ENCODE peak calls at places on chromosomes 1 and 21, in four cellular contexts. O is hepatocyte, X is ascending aorta, W is Caco-2. Q is an unnamed sample.

GRCh38 chr21:38277501-38278111 is 20.8 kb downstream of the KCNJ15 start:
- DNase-seq in X (no peak), O (peak), W (no peak), Q (no peak)

GRCh38 chr1:106962591-106962990 is 93.9 kb upstream of the PRMT6 start:
- DNase-seq in W (no peak), O (no peak), X (no peak), Q (no peak)

GRCh38 chr1:41664861-41665640 is 180.6 kb upstream of the EDN2 start:
- DNase-seq in O (peak), X (no peak), W (peak), Q (peak)

GRCh38 chr1:110634455-110635281 is 28.5 kb upstream of the KCNA2 start:
- DNase-seq in X (peak), O (peak), W (no peak), Q (peak)

GRCh38 chr21:42781150-42781980 is 98.0 kb downstream of the WDR4 start:
- DNase-seq in X (no peak), W (peak), O (peak), Q (peak)

GRCh38 chr21:28177008-28177603 is 815.6 kb downstream of the LTN1 start:
- DNase-seq in O (no peak), X (no peak), W (no peak), Q (no peak)

GRCh38 chr21:33189237-33189636 is 40.5 kb upstream of the IFNAR2 start:
- DNase-seq in X (no peak), W (no peak), O (no peak), Q (no peak)

GRCh38 chr1:51170342-51170741 is 65.7 kb upstream of the RNF11 start:
- DNase-seq in X (no peak), W (no peak), O (no peak), Q (no peak)

GRCh38 chr1:159953866-159954515 is at the start of gene SLAMF9:
- DNase-seq in X (no peak), O (no peak), W (no peak), Q (no peak)

GRCh38 chr1:65041014-65041413 is 74.7 kb upstream of the JAK1 start:
- DNase-seq in X (no peak), W (no peak), O (no peak), Q (no peak)

GRCh38 chr1:39761557-39762260 is 9.4 kb downstream of the OXCT2 start:
- DNase-seq in W (no peak), O (no peak), X (no peak), Q (no peak)

GRCh38 chr1:203567596-203567995 is 59.0 kb upstream of the ATP2B4 start:
- DNase-seq in X (no peak), O (no peak), W (no peak), Q (no peak)

GRCh38 chr1:36096500-36097412 is 8.1 kb downstream of the ADPRS start:
- DNase-seq in W (no peak), O (peak), X (no peak), Q (peak)

GRCh38 chr1:63898428-63899220 is 124.8 kb downstream of the ROR1 start:
- DNase-seq in O (no peak), W (no peak), X (no peak), Q (no peak)

GRCh38 chr1:21239181-21239580 is 51.1 kb downstream of the ECE1 start:
- DNase-seq in O (no peak), W (no peak), X (no peak), Q (no peak)

GRCh38 chr1:103125219-103125618 is 16.9 kb upstream of the COL11A1 start:
- DNase-seq in O (no peak), W (no peak), X (no peak), Q (no peak)

GRCh38 chr1:225567789-225568188 is 85.1 kb downstream of the ENAH start:
- DNase-seq in O (no peak), X (no peak), W (no peak), Q (no peak)
- TF ChIP-seq CTCF in O (peak), X (peak), W (peak), Q (no peak)

DNA sequence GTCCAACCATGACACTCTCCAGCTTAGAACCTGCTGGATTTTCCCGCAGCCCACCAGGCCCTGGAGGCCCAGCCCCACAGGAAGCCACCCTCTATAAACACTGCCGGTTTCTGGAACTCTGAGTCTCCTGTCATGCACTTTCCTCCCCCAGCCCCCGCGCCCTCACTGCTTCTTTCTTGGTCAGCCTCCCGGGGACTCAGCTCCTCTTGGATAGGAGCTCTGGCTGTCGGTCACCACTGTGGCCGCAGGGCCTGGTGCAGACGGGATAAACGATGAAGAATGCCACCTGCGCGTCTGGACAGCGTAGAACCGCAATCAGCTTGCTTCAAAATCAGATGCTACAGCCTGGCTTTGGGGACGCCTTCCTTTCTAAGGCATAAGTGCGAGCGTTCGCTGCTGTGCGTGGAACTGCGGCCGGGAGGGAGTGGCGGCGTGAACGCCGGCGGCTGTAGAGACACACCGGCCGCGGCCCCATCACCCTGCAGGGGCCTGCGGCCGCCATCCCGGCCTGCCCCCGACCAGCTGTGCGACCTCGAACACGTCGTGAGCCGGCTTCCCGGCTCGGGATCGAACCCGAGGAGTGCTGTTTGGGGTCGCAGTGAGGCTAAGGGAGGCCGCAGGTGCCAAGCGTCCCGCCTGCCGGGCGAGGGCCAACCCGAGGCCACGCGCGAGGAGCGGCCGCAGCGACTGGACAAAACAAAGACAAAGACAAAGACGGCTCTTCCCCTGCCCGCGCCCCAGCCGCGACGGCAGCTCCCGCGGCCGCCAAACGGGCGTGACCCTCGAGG is 728 bp downstream of the PTTG1IP start:
- DNase-seq in O (peak), W (no peak), X (no peak), Q (no peak)
- TF ChIP-seq CTCF in O (no peak), W (no peak), X (no peak), Q (no peak)

GRCh38 chr21:44406953-44407352 is 48.4 kb upstream of the LRRC3 start:
- DNase-seq in O (no peak), W (no peak), X (no peak), Q (no peak)
- TF ChIP-seq CTCF in O (no peak), W (no peak), X (no peak), Q (no peak)

GRCh38 chr1:24321150-24321549 is 2.0 kb downstream of the GRHL3 start:
- DNase-seq in O (no peak), W (no peak), X (no peak), Q (no peak)

GRCh38 chr1:24322636-24323177 is 3.5 kb downstream of the GRHL3 start:
- DNase-seq in O (no peak), W (no peak), X (no peak), Q (no peak)

GRCh38 chr1:24323281-24323680 is 4.1 kb downstream of the GRHL3 start:
- DNase-seq in X (no peak), O (no peak), W (no peak), Q (no peak)

GRCh38 chr1:24319962-24320361 is 805 bp downstream of the GRHL3 start:
- DNase-seq in O (no peak), W (no peak), X (no peak), Q (no peak)

GRCh38 chr1:24321712-24322635 is 2.8 kb downstream of the GRHL3 start:
- DNase-seq in O (peak), W (peak), X (no peak), Q (peak)
- TF ChIP-seq CTCF in O (no peak), W (no peak), X (no peak), Q (no peak)

DNA sequence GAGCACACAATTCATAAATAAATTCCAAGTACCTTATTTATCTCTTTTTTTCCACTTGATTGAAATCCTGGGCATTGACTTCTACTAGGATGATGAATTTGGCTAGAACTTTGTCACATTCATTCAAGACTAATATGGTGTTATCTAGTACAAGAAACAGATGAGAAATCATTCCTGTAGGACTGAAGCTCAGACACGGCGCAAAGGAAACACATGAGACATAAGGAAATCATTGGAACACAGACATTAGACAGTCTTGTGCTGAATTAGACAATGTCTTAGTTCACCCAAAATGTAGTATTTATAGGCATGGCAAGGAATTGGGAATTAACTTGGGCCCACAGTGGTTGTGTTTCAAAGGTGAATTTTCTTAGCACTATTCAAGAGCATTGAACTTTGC is 305.7 kb downstream of the SETD4 start:
- DNase-seq in W (no peak), O (no peak), X (no peak), Q (no peak)
- TF ChIP-seq CTCF in W (no peak), O (no peak), X (no peak), Q (no peak)

GRCh38 chr1:32351859-32352745 is 10.2 kb downstream of the FAM229A start:
- DNase-seq in X (no peak), W (no peak), O (peak), Q (peak)
- TF ChIP-seq CTCF in X (peak), W (peak), O (peak), Q (no peak)